ENCODE peak calls at places on chromosomes 6 and 20, in seven cellular contexts. E is activated CD8-positive, alpha-beta memory T cell treated with anti-CD3 and anti-CD28 coated beads for 1 hour; X is CD8-positive, alpha-beta memory T cell; F is stimulated activated CD8-positive, alpha-beta memory T cell treated with anti-CD3 and anti-CD28 coated beads, Interleukin-2, amount 100 ng/mL, for 1 hour; H is neural progenitor cell; J is Caki2; L is GM10248. Z is an unnamed sample.

GRCh38 chr20:44858959-44859358 is 26.5 kb upstream of the YWHAB start:
- DNase-seq in J (peak; percentile 34), E (no peak), X (no peak), L (no peak), H (no peak), F (no peak), Z (no peak)

GRCh38 chr20:13794667-13795066 is 9.8 kb downstream of the NDUFAF5 start:
- DNase-seq in J (no peak), E (no peak), H (no peak), L (no peak), X (no peak), F (no peak), Z (no peak)

GRCh38 chr20:36271639-36272546 is 34.2 kb upstream of the DLGAP4 start:
- DNase-seq in F (no peak), E (no peak), H (no peak), J (no peak), L (no peak), X (no peak), Z (no peak)

GRCh38 chr6:170253910-170254269 is 37.0 kb downstream of the DLL1 start:
- DNase-seq in E (no peak), L (no peak), F (no peak), H (no peak), X (no peak), J (no peak), Z (no peak)

GRCh38 chr20:2397091-2397490 is 16.4 kb downstream of the TGM6 start:
- DNase-seq in L (no peak), H (no peak), F (no peak), E (no peak), X (no peak), J (no peak), Z (no peak)

GRCh38 chr20:35307666-35308653 is 15.7 kb upstream of the FAM83C start:
- DNase-seq in E (no peak), X (no peak), J (peak; percentile 78), H (no peak), F (no peak), L (no peak), Z (no peak)

GRCh38 chr6:29974901-29975560 is 32.7 kb downstream of the HLA-A start:
- DNase-seq in J (no peak), E (no peak), F (no peak), H (peak; percentile 42), L (no peak), X (no peak), Z (no peak)

GRCh38 chr6:106159531-106159940 is 73.4 kb downstream of the PRDM1 start:
- DNase-seq in E (no peak), L (no peak), X (no peak), H (no peak), J (no peak), F (no peak), Z (no peak)

GRCh38 chr6:158629376-158630221 is 14.9 kb downstream of the DYNLT1 start:
- DNase-seq in X (no peak), E (peak; percentile 19), L (peak; percentile 25), J (peak; percentile 6), H (peak; percentile 40), F (no peak), Z (no peak)

GRCh38 chr6:142387997-142388815 is 86.4 kb downstream of the ADGRG6 start:
- DNase-seq in X (no peak), F (no peak), L (peak; percentile 12), E (no peak), H (peak; percentile 43), J (peak; percentile 44), Z (no peak)

GRCh38 chr20:2814587-2815051 is at the start of gene C20orf141:
- DNase-seq in H (no peak), L (no peak), F (no peak), E (no peak), X (no peak), J (peak; percentile 67), Z (no peak)

GRCh38 chr6:87407531-87407895 is 259 bp upstream of the CFAP206 start:
- DNase-seq in L (peak; percentile 12), J (peak; percentile 67), X (no peak), F (no peak), H (no peak), E (no peak), Z (peak; percentile 19)

GRCh38 chr6:37459981-37460800 is 27.2 kb downstream of the CMTR1 start:
- DNase-seq in X (no peak), J (no peak), L (no peak), E (no peak), F (no peak), H (peak; percentile 81), Z (no peak)

GRCh38 chr6:38648629-38649028 is 8.9 kb upstream of the BTBD9 start:
- DNase-seq in J (no peak), X (no peak), E (no peak), H (no peak), L (no peak), F (no peak), Z (no peak)

GRCh38 chr6:112802154-112802553 is 455.0 kb downstream of the RFPL4B start:
- DNase-seq in E (no peak), H (no peak), L (no peak), J (no peak), X (no peak), F (no peak), Z (no peak)

GRCh38 chr6:111555041-111555440 is 50.6 kb downstream of the TRAF3IP2 start:
- DNase-seq in J (peak; percentile 67), X (no peak), H (no peak), E (no peak), F (no peak), L (no peak), Z (no peak)

GRCh38 chr6:129686941-129687627 is 22.9 kb downstream of the ARHGAP18 start:
- DNase-seq in L (peak; percentile 46), F (no peak), J (no peak), H (no peak), E (no peak), X (peak; percentile 31), Z (no peak)

GRCh38 chr6:15512126-15512525 is 150.7 kb downstream of the DTNBP1 start:
- DNase-seq in E (no peak), F (no peak), L (no peak), J (no peak), X (no peak), H (peak; percentile 50), Z (peak; percentile 39)

GRCh38 chr20:53865905-53866786 is 204.2 kb downstream of the BCAS1 start:
- DNase-seq in E (no peak), F (no peak), L (no peak), H (peak; percentile 76), X (no peak), J (peak; percentile 51), Z (no peak)

GRCh38 chr6:13917141-13917540 is 7.6 kb upstream of the RNF182 start:
- DNase-seq in X (no peak), L (no peak), F (no peak), E (no peak), H (no peak), J (no peak), Z (no peak)

GRCh38 chr6:132132911-132133639 is 181.9 kb upstream of the CCN2 start:
- DNase-seq in X (no peak), J (no peak), E (no peak), L (no peak), F (no peak), H (no peak), Z (no peak)

GRCh38 chr20:20130399-20130798 is 78.1 kb downstream of the CFAP61 start:
- DNase-seq in E (no peak), H (peak; percentile 58), F (no peak), X (no peak), L (no peak), J (peak; percentile 6), Z (no peak)

GRCh38 chr6:134517145-134517658 is 199.3 kb upstream of the SGK1 start:
- DNase-seq in E (no peak), H (peak; percentile 50), J (no peak), X (no peak), F (no peak), L (no peak), Z (no peak)

GRCh38 chr20:40607927-40608326 is 81.1 kb downstream of the MAFB start:
- DNase-seq in H (no peak), L (no peak), J (no peak), E (no peak), F (no peak), X (no peak), Z (no peak)

Z was measured in cerebellar nuclear complex.